ENCODE peak calls at places on chromosomes 13 and 19, in five cellular contexts. C, Y, O, X and N are unnamed samples.

GRCh38 chr19:40829205-40829604 is 21.0 kb downstream of the CYP2A6 start:
- DNase-seq in C (no peak), Y (no peak), O (no peak), X (no peak), N (no peak)

GRCh38 chr13:40145139-40145538 is 489.7 kb downstream of the COG6 start:
- DNase-seq in C (no peak), Y (no peak), O (no peak), X (no peak), N (no peak)

GRCh38 chr19:31152906-31153305 is 196.3 kb downstream of the TSHZ3 start:
- DNase-seq in C (no peak), Y (no peak), O (no peak), X (no peak), N (no peak)

GRCh38 chr13:23655321-23655720 is 85.1 kb downstream of the TNFRSF19 start:
- DNase-seq in C (no peak), Y (no peak), O (no peak), X (no peak), N (no peak)

GRCh38 chr13:102960959-102961358 is 105.3 kb downstream of the SLC10A2 start:
- DNase-seq in C (no peak), Y (no peak), O (no peak), X (no peak), N (no peak)

GRCh38 chr13:67139551-67139950 is 90.6 kb downstream of the PCDH9 start:
- DNase-seq in C (no peak), Y (no peak), O (no peak), X (no peak), N (no peak)

GRCh38 chr13:37944476-37945442 is 75.2 kb upstream of the TRPC4 start:
- DNase-seq in C (no peak), Y (no peak), O (no peak), X (no peak), N (no peak)

GRCh38 chr13:73140804-73141203 is 82.0 kb downstream of the KLF5 start:
- DNase-seq in C (no peak), Y (peak; percentile 33), O (no peak), X (no peak), N (no peak)

GRCh38 chr19:32781280-32781679 is 61.7 kb downstream of the TDRD12 start:
- DNase-seq in C (no peak), Y (no peak), O (no peak), X (no peak), N (no peak)

GRCh38 chr13:46588019-46588418 is 35.0 kb downstream of the LRCH1 start:
- DNase-seq in C (no peak), Y (no peak), O (no peak), X (no peak), N (no peak)

GRCh38 chr13:101522607-101523006 is 70.1 kb downstream of the ITGBL1 start:
- DNase-seq in C (no peak), Y (no peak), O (no peak), X (no peak), N (no peak)

GRCh38 chr19:3034845-3035541 is 5.9 kb upstream of the TLE2 start:
- DNase-seq in C (no peak), Y (peak; percentile 51), O (no peak), X (no peak), N (no peak)

GRCh38 chr13:23378009-23378632 is 55.4 kb downstream of the SACS start:
- DNase-seq in C (no peak), Y (no peak), O (no peak), X (no peak), N (no peak)

GRCh38 chr19:38388310-38389100 is at the start of gene SPRED3:
- DNase-seq in C (no peak), Y (peak; percentile 42), O (no peak), X (peak; percentile 90), N (no peak)

GRCh38 chr19:42693760-42694350 is 46.4 kb downstream of the PSG3 start:
- DNase-seq in C (no peak), Y (no peak), O (no peak), X (peak; percentile 52), N (no peak)

GRCh38 chr19:16462757-16463250 is 9.0 kb downstream of the EPS15L1 start:
- DNase-seq in C (no peak), Y (peak; percentile 66), O (no peak), X (no peak), N (no peak)

GRCh38 chr19:2957160-2957559 is 12.4 kb upstream of the ZNF77 start:
- DNase-seq in C (no peak), Y (no peak), O (no peak), X (no peak), N (no peak)

GRCh38 chr19:46861691-46862503 is 1.1 kb downstream of the ARHGAP35 start:
- DNase-seq in C (peak; percentile 25), Y (peak; percentile 28), O (peak; percentile 33), X (no peak), N (no peak)

GRCh38 chr19:10284641-10285278 is 2.0 kb upstream of the ICAM4 start:
- DNase-seq in C (no peak), Y (no peak), O (no peak), X (no peak), N (no peak)

DNA sequence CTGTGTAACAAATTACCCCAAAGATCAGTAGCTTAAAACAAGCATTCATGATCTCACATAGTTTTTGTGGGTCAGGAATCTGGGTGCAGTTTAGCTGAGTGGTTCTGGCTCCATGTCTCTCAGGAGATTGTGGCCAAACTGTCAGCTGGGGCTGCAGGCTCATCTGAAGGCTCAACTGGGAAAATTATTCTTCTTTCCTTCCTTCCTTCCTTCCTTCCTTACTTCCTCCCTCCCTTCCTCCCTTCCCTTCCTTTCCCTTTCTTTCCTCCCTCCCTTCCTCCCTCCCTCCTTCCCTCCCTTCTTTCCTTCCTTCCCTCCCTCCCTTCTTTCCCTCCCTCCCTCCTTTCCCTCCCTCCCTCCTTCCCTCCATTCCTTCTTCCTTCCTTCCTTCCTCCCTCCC is 8.7 kb upstream of the RFX2 start:
- DNase-seq in C (no peak), Y (no peak), O (no peak), X (no peak), N (no peak)
- TF ChIP-seq CTCF in C (no peak), Y (no peak), O (no peak), X (no peak), N (no peak)

GRCh38 chr19:11989112-11989456 is 24.2 kb downstream of the ZNF763 start:
- DNase-seq in C (no peak), Y (no peak), O (no peak), X (no peak), N (no peak)
- TF ChIP-seq CTCF in C (no peak), Y (no peak), O (peak; percentile 41), X (no peak), N (no peak)

DNA sequence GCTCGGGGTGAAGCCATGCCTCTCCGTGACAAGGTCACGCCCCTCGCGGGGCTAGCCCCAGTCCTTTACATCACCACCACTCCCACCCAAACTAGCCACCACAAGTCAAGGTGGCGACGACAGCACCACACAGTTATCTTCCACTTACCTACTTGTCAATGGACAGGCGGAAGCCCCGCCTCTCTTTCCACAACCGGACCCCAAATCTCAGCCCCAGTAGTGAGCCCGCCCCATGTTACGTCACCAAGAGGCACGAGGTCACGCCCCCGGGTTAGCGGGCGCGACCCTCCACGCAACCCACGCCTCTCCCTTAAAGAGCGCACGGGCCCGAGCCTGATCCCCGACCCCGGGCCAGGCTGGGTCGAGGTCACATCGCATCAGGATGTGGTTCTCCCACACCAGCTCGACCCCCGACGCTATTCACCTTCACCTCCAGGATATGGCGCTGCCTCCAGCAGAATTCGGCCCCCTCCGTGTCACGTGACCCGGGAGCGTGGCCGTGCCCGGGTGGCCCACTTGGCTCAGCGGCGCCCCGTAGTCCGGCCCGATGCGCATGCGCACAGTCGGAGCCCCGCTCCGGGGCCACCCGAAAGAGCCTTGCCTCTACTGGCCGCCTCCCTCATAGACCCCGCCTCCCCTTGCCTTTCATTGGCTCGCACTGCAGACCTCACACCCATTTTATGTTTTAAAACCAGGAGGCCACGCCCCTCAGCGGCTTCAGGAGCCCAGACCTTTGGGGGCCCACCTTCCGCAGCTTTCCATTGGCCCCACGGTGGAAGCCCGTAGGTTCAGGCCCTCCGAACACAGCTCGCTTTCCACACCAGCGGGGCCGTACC is 18.2 kb downstream of the SYDE1 start:
- DNase-seq in C (peak; percentile 98), Y (peak; percentile 98), O (peak; percentile 95), X (peak; percentile 99), N (peak; percentile 98)
- TF ChIP-seq CTCF in C (no peak), Y (no peak), O (no peak), X (no peak), N (no peak)

DNA sequence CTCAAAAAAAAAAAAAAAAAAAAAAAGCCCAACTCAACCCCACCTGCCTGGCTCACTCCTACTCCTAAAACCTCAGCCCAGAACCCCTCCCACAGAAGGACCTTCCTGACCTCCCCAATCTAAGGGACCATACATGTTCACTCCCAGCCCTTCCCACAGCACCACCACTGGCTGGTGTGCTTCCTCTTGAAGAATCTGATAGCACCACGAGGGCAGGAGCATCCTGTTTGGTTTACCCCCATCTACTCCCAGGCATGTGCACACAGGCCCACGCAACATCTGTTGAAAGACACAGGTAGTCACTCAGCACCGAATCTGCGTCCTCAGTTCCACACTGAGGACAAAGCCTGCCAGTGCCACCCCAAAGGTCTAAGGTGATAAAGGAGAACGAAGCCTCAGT is 8.2 kb downstream of the LATS2 start:
- DNase-seq in C (no peak), Y (no peak), O (no peak), X (no peak), N (no peak)
- TF ChIP-seq CTCF in C (no peak), Y (no peak), O (no peak), X (no peak), N (no peak)

DNA sequence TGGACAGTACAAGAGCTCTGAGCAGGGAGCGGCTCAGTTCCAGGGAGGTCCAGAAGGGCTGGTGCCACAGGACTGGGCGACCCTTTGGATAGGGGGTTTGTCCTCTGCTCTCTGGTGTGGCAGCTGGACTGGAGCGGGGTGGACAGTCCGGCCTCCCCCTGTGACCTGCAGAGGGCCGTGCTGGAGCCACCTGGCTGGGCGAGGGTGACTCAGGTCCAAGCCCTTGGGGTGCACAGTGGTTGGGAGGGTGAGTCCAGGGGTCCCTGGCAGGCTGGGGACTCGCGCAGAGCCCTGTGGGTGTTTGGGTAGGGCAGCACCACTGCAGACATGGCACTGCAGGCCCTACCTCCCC is 7.2 kb downstream of the SSBP4 start:
- DNase-seq in C (no peak), Y (no peak), O (no peak), X (no peak), N (no peak)
- TF ChIP-seq CTCF in C (no peak), Y (no peak), O (no peak), X (no peak), N (no peak)